ENCODE peak calls at places on chromosomes 5 and 9, in six cellular contexts. T is HepG2, J is HCT116, V is H1, I is K562, P is GM12878. Q is an unnamed sample.

GRCh38 chr5:149962040-149962439 is 1.5 kb downstream of the SLC26A2 start:
- DNase-seq in J (no peak), I (peak), V (no peak), P (no peak), T (peak), Q (no peak)

GRCh38 chr5:3220201-3220600 is 375.4 kb upstream of the IRX1 start:
- DNase-seq in I (no peak), P (no peak), T (no peak), V (no peak), J (no peak), Q (no peak)

GRCh38 chr5:54360925-54361662 is 50.7 kb upstream of the ARL15 start:
- DNase-seq in T (no peak), I (no peak), P (no peak), V (no peak), J (no peak), Q (no peak)

GRCh38 chr9:12766357-12766756 is 8.5 kb upstream of the LURAP1L start:
- DNase-seq in P (no peak), V (no peak), I (no peak), T (no peak), J (no peak), Q (no peak)

GRCh38 chr9:129176786-129177442 is 1.1 kb downstream of the IER5L start:
- DNase-seq in P (no peak), I (no peak), T (no peak), J (no peak), V (peak), Q (no peak)

GRCh38 chr9:89351584-89351983 is 33.3 kb downstream of the SECISBP2 start:
- DNase-seq in P (no peak), I (no peak), T (no peak), J (no peak), V (no peak), Q (no peak)

GRCh38 chr9:93052791-93053540 is 5.5 kb upstream of the SUSD3 start:
- DNase-seq in T (no peak), P (no peak), J (no peak), V (peak), I (no peak), Q (no peak)

GRCh38 chr5:67693956-67694564 is 497.5 kb upstream of the CD180 start:
- DNase-seq in J (no peak), T (no peak), I (no peak), V (no peak), P (no peak), Q (no peak)

GRCh38 chr5:172418847-172419810 is 35.2 kb downstream of the SH3PXD2B start:
- DNase-seq in V (no peak), P (no peak), J (no peak), T (no peak), I (no peak), Q (no peak)

GRCh38 chr5:107469485-107469884 is 201.3 kb downstream of the EFNA5 start:
- DNase-seq in P (no peak), T (no peak), V (no peak), I (no peak), J (peak), Q (no peak)

GRCh38 chr5:171023508-171023907 is 161.7 kb downstream of the RANBP17 start:
- DNase-seq in P (no peak), J (no peak), I (no peak), V (no peak), T (no peak), Q (no peak)

GRCh38 chr5:112576298-112576925 is 157.3 kb upstream of the EPB41L4A start:
- DNase-seq in J (no peak), T (no peak), P (no peak), I (no peak), V (no peak), Q (no peak)

GRCh38 chr5:145495741-145496140 is 339.4 kb downstream of the PRELID2 start:
- DNase-seq in V (no peak), J (peak), I (no peak), T (peak), P (no peak), Q (no peak)

GRCh38 chr5:55226934-55227737 is at the start of gene MCIDAS:
- DNase-seq in T (no peak), I (peak), P (no peak), J (peak), V (peak), Q (no peak)

GRCh38 chr5:77326986-77327734 is 116.7 kb downstream of the PDE8B start:
- DNase-seq in V (no peak), J (no peak), T (no peak), P (no peak), I (no peak), Q (no peak)

GRCh38 chr5:31408814-31409213 is 123.1 kb downstream of the DROSHA start:
- DNase-seq in P (no peak), V (no peak), T (no peak), J (no peak), I (peak), Q (no peak)

GRCh38 chr5:18270635-18271338 is 636.5 kb downstream of the TAF11L14 start:
- DNase-seq in V (no peak), P (no peak), J (no peak), I (no peak), T (no peak), Q (no peak)

GRCh38 chr9:74770508-74771261 is 117.0 kb downstream of the TRPM6 start:
- DNase-seq in I (peak), T (peak), V (peak), P (no peak), J (peak), Q (peak)

GRCh38 chr9:133897675-133898074 is 94.4 kb downstream of the VAV2 start:
- DNase-seq in I (no peak), V (no peak), J (no peak), P (no peak), T (no peak), Q (no peak)

GRCh38 chr5:171712616-171713015 is 73.0 kb upstream of the SMIM23 start:
- DNase-seq in V (no peak), P (no peak), I (no peak), J (no peak), T (no peak), Q (no peak)

GRCh38 chr9:5440426-5440825 is 2.7 kb upstream of the PLGRKT start:
- DNase-seq in V (no peak), P (no peak), I (no peak), T (no peak), J (no peak), Q (no peak)

GRCh38 chr5:84635235-84636055 is 250.8 kb upstream of the EDIL3 start:
- DNase-seq in I (no peak), J (no peak), P (no peak), T (no peak), V (no peak), Q (no peak)

GRCh38 chr9:132162764-132163456 is 1.1 kb downstream of the NTNG2 start:
- DNase-seq in V (no peak), P (no peak), T (no peak), I (no peak), J (no peak), Q (no peak)

GRCh38 chr9:134053941-134054761 is 13.7 kb downstream of the BRD3 start:
- DNase-seq in I (no peak), P (no peak), V (no peak), T (no peak), J (no peak), Q (no peak)

GRCh38 chr9:2570615-2571479 is 50.7 kb upstream of the VLDLR start:
- DNase-seq in P (peak), J (peak), I (peak), T (peak), V (no peak), Q (no peak)

GRCh38 chr9:14909631-14910177 is 524 bp downstream of the FREM1 start:
- DNase-seq in J (no peak), T (no peak), V (no peak), I (no peak), P (no peak), Q (peak)

DNA sequence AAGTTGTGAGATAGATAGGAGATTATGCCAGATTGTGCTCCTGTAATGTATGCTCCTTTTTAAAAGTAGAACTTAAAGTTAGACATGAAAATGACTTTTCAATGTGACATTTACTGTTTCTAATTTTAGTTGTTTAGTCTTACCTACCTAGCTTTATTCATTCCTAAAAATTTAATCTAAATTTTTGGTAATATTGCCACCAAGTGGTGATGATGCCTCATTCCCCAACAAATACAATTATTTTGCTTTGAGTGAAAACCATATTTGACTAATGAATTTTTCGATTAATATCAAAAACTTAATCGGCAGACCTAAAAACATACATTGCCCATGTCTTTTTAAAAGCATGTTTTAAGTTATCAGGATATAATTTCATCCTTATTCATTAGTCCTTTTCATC is 25.6 kb downstream of the PPWD1 start:
- DNase-seq in P (no peak), T (no peak), I (no peak), V (no peak), J (no peak), Q (no peak)
- TF ChIP-seq ZNF274 in P (no peak), T (no peak), I (no peak), V (no peak), J (no peak), Q (no peak)

GRCh38 chr5:153159611-153160010 is 330.9 kb upstream of the GRIA1 start:
- DNase-seq in I (no peak), T (no peak), P (no peak), V (no peak), J (no peak), Q (no peak)

GRCh38 chr5:153157156-153157555 is 333.3 kb upstream of the GRIA1 start:
- DNase-seq in I (no peak), T (no peak), J (no peak), V (no peak), P (no peak), Q (no peak)

GRCh38 chr5:153153086-153153485 is 337.4 kb upstream of the GRIA1 start:
- DNase-seq in J (no peak), T (no peak), P (no peak), I (no peak), V (no peak), Q (no peak)

GRCh38 chr5:153158608-153159007 is 331.9 kb upstream of the GRIA1 start:
- DNase-seq in V (no peak), T (no peak), I (no peak), J (no peak), P (no peak), Q (no peak)
- TF ChIP-seq ZNF274 in V (no peak), T (no peak), I (no peak), J (no peak), P (no peak), Q (no peak)

DNA sequence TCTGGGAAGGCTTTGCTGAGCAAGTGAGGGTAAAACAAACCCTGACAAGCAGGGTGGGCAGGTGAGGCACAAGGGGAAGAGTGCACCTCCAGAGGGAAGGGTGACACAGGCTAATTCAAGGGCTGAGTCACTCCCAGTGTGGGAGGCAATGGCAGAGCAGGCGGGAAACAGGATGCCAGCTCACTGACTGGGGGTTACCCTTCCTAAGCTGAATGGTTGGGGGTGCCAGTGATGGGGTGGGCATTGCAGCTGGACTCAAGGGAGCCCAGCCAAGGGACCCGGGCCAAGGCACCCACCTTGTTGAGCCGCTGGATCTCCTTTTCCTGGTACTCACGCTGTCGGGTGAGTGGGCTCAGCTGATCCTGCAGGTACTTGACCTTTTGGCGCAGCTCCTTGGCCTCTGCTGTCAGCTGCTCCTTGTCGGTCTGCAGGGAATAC is 18.4 kb downstream of the GPX3 start:
- DNase-seq in T (no peak), V (no peak), P (no peak), J (no peak), I (no peak), Q (no peak)
- TF ChIP-seq ZNF274 in T (no peak), V (no peak), P (no peak), J (no peak), I (no peak), Q (no peak)

GRCh38 chr5:34719029-34719428 is 62.9 kb downstream of the RAI14 start:
- DNase-seq in V (no peak), I (no peak), T (no peak), J (no peak), P (no peak), Q (no peak)

GRCh38 chr5:34715711-34716110 is 59.6 kb downstream of the RAI14 start:
- DNase-seq in J (no peak), I (no peak), V (no peak), P (no peak), T (no peak), Q (no peak)

GRCh38 chr5:34718516-34718915 is 62.4 kb downstream of the RAI14 start:
- DNase-seq in I (no peak), V (no peak), J (no peak), P (no peak), T (no peak), Q (no peak)

GRCh38 chr5:34716986-34717385 is 60.9 kb downstream of the RAI14 start:
- DNase-seq in I (no peak), T (no peak), J (no peak), V (no peak), P (no peak), Q (no peak)

DNA sequence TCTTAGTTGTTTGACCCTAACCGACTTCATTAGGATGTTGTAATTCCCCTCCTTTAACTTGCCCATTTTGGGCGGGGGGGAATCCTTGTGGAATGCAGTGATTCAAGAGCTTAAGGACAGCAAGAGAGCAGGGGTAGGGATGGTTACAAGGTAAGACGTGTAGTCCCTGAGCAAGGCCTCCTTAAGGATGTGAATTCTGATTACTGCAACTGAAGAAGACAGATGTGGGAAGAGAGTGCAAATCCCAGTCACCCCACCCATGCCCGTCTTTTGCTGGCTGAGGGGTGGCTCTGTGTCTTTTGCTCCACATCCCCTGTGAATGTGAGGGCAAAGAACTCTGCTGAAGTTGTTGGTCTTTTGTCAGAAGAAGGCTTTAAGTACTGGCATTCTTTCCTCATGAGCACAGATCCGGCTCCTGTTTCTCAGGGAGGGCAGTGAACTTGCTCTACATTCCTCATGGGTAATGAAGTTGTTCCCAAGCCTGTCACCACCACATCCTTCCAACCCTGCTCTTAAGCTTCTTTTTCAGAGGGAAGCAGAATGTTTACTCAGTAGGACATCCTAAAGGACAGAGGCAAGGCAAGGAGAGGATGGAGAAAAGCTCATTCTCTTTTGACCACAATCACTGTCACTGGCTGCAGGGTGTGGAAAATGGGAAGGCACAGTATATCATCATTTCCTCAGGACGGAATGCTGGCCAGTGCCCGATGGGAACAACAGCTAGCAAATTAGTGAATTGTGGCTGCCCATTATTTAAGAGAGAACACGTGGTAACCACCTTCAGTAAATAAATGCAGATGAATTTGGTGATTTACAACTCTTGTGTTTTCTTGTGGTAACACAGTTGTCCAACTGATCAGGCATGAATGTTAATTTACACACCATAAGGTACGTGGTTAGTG is 61.5 kb downstream of the RAI14 start:
- DNase-seq in I (no peak), P (no peak), J (no peak), T (no peak), V (peak), Q (peak)
- TF ChIP-seq ZNF274 in I (no peak), P (no peak), J (no peak), T (no peak), V (no peak), Q (no peak)

GRCh38 chr5:93164690-93165089 is 416.3 kb downstream of the NR2F1-AS1 start:
- DNase-seq in T (no peak), P (no peak), J (peak), V (no peak), I (no peak), Q (no peak)
- TF ChIP-seq ZNF274 in T (no peak), P (no peak), J (no peak), V (no peak), I (no peak), Q (no peak)

GRCh38 chr9:110284211-110284849 is 28.0 kb upstream of the TXN start:
- DNase-seq in I (no peak), P (no peak), J (no peak), T (no peak), V (no peak), Q (no peak)

GRCh38 chr9:110283736-110284135 is 27.4 kb upstream of the TXN start:
- DNase-seq in V (no peak), P (no peak), J (no peak), I (no peak), T (no peak), Q (no peak)

GRCh38 chr9:110287289-110287680 is 31.0 kb upstream of the TXN start:
- DNase-seq in J (no peak), P (no peak), V (no peak), I (no peak), T (no peak), Q (no peak)

GRCh38 chr9:110282023-110282766 is 25.9 kb upstream of the TXN start:
- DNase-seq in T (peak), I (no peak), J (no peak), P (no peak), V (no peak), Q (no peak)

GRCh38 chr9:110282767-110283136 is 26.4 kb upstream of the TXN start:
- DNase-seq in P (no peak), V (no peak), T (no peak), J (no peak), I (no peak), Q (no peak)
- TF ChIP-seq ZNF274 in P (no peak), V (no peak), T (no peak), J (no peak), I (no peak), Q (no peak)

Q was measured in NT2/D1.